ENCODE peak calls at places on chromosomes 11 and 22, in four cellular contexts. E, X, U and M are unnamed samples.

GRCh38 chr11:58222730-58223129 is 6.0 kb downstream of the OR10Q1 start:
- DNase-seq in U (peak), X (no peak), E (no peak), M (no peak)

GRCh38 chr11:59263225-59263894 is 50.6 kb upstream of the MPEG1 start:
- DNase-seq in E (no peak), X (peak), U (no peak), M (no peak)

GRCh38 chr11:587978-588380 is 11.7 kb downstream of the PHRF1 start:
- DNase-seq in U (peak), X (no peak), E (peak), M (peak)

GRCh38 chr11:35892166-35892565 is 51.7 kb upstream of the LDLRAD3 start:
- DNase-seq in U (peak), E (no peak), X (no peak), M (no peak)

GRCh38 chr11:125069796-125070195 is 6.7 kb downstream of the SLC37A2 start:
- DNase-seq in U (no peak), X (no peak), E (peak), M (peak)

GRCh38 chr11:18599739-18600230 is at the start of gene MISFA:
- DNase-seq in X (no peak), E (peak), U (peak), M (no peak)

GRCh38 chr11:110478410-110478809 is 48.7 kb downstream of the FDX1 start:
- DNase-seq in X (no peak), U (no peak), E (no peak), M (no peak)

GRCh38 chr11:76620471-76620870 is 50.1 kb downstream of the LRRC32 start:
- DNase-seq in X (no peak), E (peak), U (peak), M (peak)

GRCh38 chr11:124177344-124177743 is 5.8 kb upstream of the OR10D3 start:
- DNase-seq in U (no peak), E (no peak), X (no peak), M (no peak)

GRCh38 chr11:30381879-30382278 is 59.0 kb downstream of the ARL14EP start:
- DNase-seq in U (no peak), X (no peak), E (no peak), M (no peak)

GRCh38 chr11:119531623-119532022 is 108.7 kb upstream of the THY1 start:
- DNase-seq in E (no peak), X (no peak), U (no peak), M (no peak)

GRCh38 chr11:130217632-130218031 is 58.0 kb downstream of the ST14 start:
- DNase-seq in E (no peak), X (no peak), U (no peak), M (no peak)

GRCh38 chr11:90434858-90435257 is 212.0 kb upstream of the CHORDC1 start:
- DNase-seq in X (no peak), U (no peak), E (no peak), M (no peak)

GRCh38 chr11:70712471-70712870 is 314.1 kb downstream of the CTTN start:
- DNase-seq in U (peak), X (peak), E (no peak), M (no peak)

GRCh38 chr11:119206512-119207299 is 567 bp downstream of the CBL start:
- DNase-seq in X (peak), E (peak), U (peak), M (no peak)

GRCh38 chr11:57399221-57399620 is 8.8 kb upstream of the PRG2 start:
- DNase-seq in U (no peak), E (no peak), X (no peak), M (no peak)

GRCh38 chr11:34514050-34514449 is 456 bp upstream of the ELF5 start:
- DNase-seq in U (no peak), E (no peak), X (no peak), M (no peak)

GRCh38 chr11:31815743-31816466 is 4.8 kb upstream of the PAX6 start:
- DNase-seq in E (no peak), X (no peak), U (no peak), M (no peak)

GRCh38 chr11:14015711-14016110 is 53.2 kb downstream of the SPON1 start:
- DNase-seq in E (peak), X (no peak), U (peak), M (peak)

GRCh38 chr11:69984457-69985261 is 93.5 kb upstream of the ANO1 start:
- DNase-seq in E (no peak), U (no peak), X (no peak), M (no peak)

GRCh38 chr11:44627911-44628729 is 62.7 kb downstream of the CD82 start:
- DNase-seq in E (peak), U (no peak), X (peak), M (peak)

GRCh38 chr22:46147471-46148267 is 2.7 kb upstream of the PPARA start:
- DNase-seq in U (no peak), E (no peak), X (no peak), M (no peak)

GRCh38 chr22:36032611-36033010 is 4.0 kb upstream of the RBFOX2 start:
- DNase-seq in X (no peak), E (no peak), U (no peak), M (no peak)

GRCh38 chr11:85665756-85666155 is 827 bp upstream of the CREBZF start:
- DNase-seq in X (no peak), E (no peak), U (peak), M (no peak)
- H3K4me3 ChIP-seq in X (no peak), E (no peak), U (no peak), M (no peak)

DNA sequence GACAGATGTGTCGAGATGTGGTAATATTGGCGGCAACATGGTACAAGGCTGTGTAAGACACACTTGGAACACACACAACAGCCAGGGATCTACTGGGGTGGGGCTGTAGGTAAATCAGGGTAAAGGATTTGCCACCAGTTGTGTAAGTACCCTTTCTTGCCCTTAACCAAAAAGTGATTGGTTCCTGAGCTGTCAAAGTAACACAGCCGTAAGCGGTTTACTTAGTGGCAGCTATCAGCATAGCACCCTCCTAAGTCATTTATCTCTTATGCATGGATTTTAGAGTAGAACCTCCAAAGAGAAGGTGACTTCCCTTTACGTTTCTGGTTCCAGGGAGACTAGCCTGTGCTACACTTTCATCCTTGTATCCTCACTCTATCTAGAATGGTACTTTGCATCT is 57.2 kb downstream of the SPECC1L start:
- DNase-seq in U (no peak), E (no peak), X (no peak), M (no peak)
- TF ChIP-seq CTCF in U (no peak), E (no peak), X (no peak), M (no peak)

GRCh38 chr11:68122936-68123539 is 1.9 kb upstream of the CHKA start:
- DNase-seq in E (no peak), U (no peak), X (peak), M (no peak)

GRCh38 chr11:68130121-68130520 is 8.9 kb upstream of the CHKA start:
- DNase-seq in E (no peak), U (no peak), X (no peak), M (no peak)

GRCh38 chr11:68127791-68128681 is 6.8 kb upstream of the CHKA start:
- DNase-seq in E (peak), X (peak), U (no peak), M (peak)

GRCh38 chr11:68125164-68125563 is 4.0 kb upstream of the CHKA start:
- DNase-seq in E (no peak), U (no peak), X (no peak), M (no peak)

DNA sequence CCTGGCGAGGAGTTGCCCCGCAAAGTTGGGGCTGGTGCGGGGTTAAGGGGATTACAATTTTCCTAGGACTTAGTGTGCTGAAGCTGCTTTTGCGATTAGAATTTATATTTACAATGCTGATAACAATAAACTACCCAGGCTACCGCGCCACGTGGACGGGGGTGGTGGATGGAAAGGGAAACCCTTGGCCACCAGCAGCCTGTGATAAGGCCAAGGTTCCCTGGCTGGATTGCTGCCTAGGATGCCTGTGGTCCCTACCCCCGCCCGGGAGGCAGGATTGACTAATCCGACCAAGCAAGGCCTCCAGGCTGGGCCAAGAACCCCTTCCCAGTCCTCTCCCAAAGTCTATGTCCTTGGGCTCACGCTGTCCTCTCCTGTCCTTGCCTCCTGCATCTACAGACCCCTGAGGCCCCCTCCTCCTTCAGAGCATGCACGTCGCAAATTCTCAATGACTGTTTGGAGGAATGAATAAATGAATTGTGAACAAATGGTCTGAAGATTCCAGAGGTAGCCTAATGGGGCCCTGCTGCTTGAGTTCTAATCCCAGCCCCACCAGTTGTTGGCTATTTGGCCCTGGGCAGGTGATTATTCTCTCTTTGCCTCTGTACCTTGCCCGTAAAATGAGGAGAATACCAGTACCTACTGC is 7.6 kb upstream of the CHKA start:
- DNase-seq in E (peak), X (peak), U (peak), M (peak)
- H3K4me3 ChIP-seq in E (peak), X (peak), U (peak), M (peak)

GRCh38 chr11:93236741-93237675 is 39.2 kb upstream of the SLC36A4 start:
- DNase-seq in U (peak), X (peak), E (peak), M (peak)
- TF ChIP-seq CTCF in U (peak), X (peak), E (peak), M (peak)

DNA sequence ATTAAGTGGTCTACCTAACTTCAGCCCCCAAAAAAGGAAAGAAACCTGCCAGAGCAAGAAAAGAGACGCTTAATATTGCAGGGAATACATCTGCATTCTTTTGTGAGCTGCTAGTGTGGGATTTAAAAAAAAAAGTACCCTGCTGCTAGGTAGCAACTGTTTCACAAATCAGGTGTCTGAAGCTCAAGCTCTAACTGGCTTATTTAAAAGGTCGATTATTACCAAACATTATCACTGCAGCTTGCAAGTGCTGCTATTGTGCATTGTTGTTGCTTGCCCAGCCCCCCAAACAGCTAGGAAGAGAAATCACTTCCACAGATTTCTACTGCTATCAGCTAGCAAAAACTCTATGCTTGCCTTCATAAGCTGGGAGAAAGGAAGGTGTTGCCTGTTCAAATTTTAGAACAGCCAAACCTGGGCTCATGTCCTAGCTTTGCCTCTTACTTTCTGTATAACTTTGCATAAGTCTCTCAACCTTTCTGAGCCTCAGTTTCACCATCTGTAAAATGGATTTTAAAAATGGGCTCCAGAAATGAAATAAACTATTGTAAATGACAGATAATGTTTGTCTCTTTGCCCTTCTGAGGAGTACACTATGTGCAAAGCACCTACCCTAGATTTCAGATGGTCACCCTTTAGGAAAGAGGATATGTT is 68.9 kb downstream of the FAM168A start:
- DNase-seq in U (no peak), X (no peak), E (no peak), M (no peak)
- H3K4me3 ChIP-seq in U (no peak), X (peak), E (no peak), M (peak)

GRCh38 chr22:26545827-26546226 is 33.6 kb upstream of the TFIP11 start:
- DNase-seq in X (no peak), E (no peak), U (no peak), M (no peak)
- TF ChIP-seq CTCF in X (no peak), E (no peak), U (no peak), M (no peak)

GRCh38 chr22:48572951-48573350 is 1254.7 kb downstream of the BRD1 start:
- DNase-seq in U (no peak), X (no peak), E (no peak), M (no peak)
- H3K4me3 ChIP-seq in U (no peak), X (no peak), E (no peak), M (no peak)

GRCh38 chr11:116229581-116229980 is 543.2 kb downstream of the BUD13 start:
- DNase-seq in E (no peak), U (no peak), X (no peak), M (no peak)

GRCh38 chr11:116233581-116233980 is 539.2 kb downstream of the BUD13 start:
- DNase-seq in X (no peak), E (no peak), U (no peak), M (no peak)

GRCh38 chr11:116230453-116230852 is 542.3 kb downstream of the BUD13 start:
- DNase-seq in E (no peak), X (no peak), U (no peak), M (no peak)

GRCh38 chr11:116232364-116232801 is 540.4 kb downstream of the BUD13 start:
- DNase-seq in U (no peak), X (peak), E (no peak), M (no peak)

DNA sequence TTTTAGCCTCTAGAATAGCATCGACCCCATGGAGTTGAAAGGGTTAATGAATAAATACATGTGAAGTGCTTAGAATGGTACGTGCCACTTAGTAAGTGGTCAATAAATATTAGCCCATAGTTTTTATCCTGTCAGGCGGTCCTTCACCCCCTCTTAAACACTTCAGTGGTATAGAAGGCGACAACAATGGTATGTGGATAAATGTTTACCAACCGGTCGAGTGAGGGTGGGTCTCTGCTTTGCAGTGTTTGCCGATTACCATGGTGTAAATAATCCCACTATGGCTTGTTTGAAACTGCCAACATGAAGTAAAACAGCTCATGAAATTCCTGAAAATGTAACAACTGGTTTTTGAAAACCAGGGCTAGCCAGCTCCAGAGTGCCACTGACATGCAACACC is 541.2 kb downstream of the BUD13 start:
- DNase-seq in U (no peak), X (no peak), E (no peak), M (no peak)
- TF ChIP-seq CTCF in U (no peak), X (no peak), E (no peak), M (no peak)

DNA sequence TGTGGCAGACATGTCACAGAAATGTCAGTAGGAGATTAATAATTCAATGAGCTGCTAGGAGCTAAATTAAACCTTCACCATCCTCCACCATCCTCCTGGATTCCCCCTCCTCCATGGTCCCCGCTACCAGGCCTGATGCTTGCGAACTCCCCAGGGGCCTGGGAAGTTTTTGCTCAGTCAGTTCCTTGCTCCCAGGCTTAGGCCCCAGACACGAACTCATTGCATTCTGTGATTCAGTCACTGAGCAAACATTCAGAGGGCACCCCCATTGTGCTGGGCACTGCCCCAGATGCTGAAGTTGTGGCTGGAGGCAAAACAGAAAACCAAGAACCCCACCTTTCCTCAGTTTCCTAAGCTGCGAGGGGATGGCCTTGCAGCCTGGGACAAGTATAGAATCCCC is 14.3 kb downstream of the NPTXR start:
- DNase-seq in E (no peak), X (no peak), U (no peak), M (no peak)
- H3K4me3 ChIP-seq in E (no peak), X (no peak), U (no peak), M (no peak)